ENCODE peak calls at places on chromosomes 4 and X, in seven cellular contexts. One of them, this sample, is unnamed.
A peak's percentile ranks its signal among the peaks of the same experiment; 100 is the strongest.

GRCh38 chr4:115332078-115332477 is 218.7 kb upstream of the NDST4 start:
- DNase-seq in fibroblast of lung: no peak
- DNase-seq in GM12891: no peak
- DNase-seq in HTR-8/SVneo: no peak
- DNase-seq in HS-27A: no peak
- DNase-seq in GM10248: no peak
- DNase-seq in upper lobe of left lung: no peak
- DNase-seq in this sample: no peak

GRCh38 chr4:3729188-3729884 is 36.8 kb upstream of the ADRA2C start:
- DNase-seq in HS-27A: no peak
- DNase-seq in HTR-8/SVneo: peak; percentile 35
- DNase-seq in upper lobe of left lung: no peak
- DNase-seq in fibroblast of lung: peak; percentile 17
- DNase-seq in GM12891: no peak
- DNase-seq in GM10248: no peak
- DNase-seq in this sample: no peak

GRCh38 chr4:8703857-8704495 is 111.4 kb downstream of the CPZ start:
- DNase-seq in GM12891: no peak
- DNase-seq in upper lobe of left lung: no peak
- DNase-seq in GM10248: no peak
- DNase-seq in fibroblast of lung: no peak
- DNase-seq in HTR-8/SVneo: no peak
- DNase-seq in HS-27A: no peak
- DNase-seq in this sample: no peak

GRCh38 chrX:108699368-108699767 is 37.0 kb downstream of the IRS4 start:
- DNase-seq in HTR-8/SVneo: peak; percentile 0
- DNase-seq in upper lobe of left lung: no peak
- DNase-seq in GM12891: no peak
- DNase-seq in GM10248: peak; percentile 2
- DNase-seq in HS-27A: no peak
- DNase-seq in fibroblast of lung: peak; percentile 12
- DNase-seq in this sample: no peak

GRCh38 chrX:45758319-45758718 is 557.6 kb upstream of the DIPK2B start:
- DNase-seq in HTR-8/SVneo: peak; percentile 5
- DNase-seq in GM12891: no peak
- DNase-seq in GM10248: no peak
- DNase-seq in HS-27A: peak; percentile 59
- DNase-seq in upper lobe of left lung: no peak
- DNase-seq in fibroblast of lung: peak; percentile 96
- DNase-seq in this sample: no peak

GRCh38 chr4:138751290-138751689 is 264.3 kb upstream of the NOCT start:
- DNase-seq in GM12891: no peak
- DNase-seq in fibroblast of lung: no peak
- DNase-seq in upper lobe of left lung: no peak
- DNase-seq in HTR-8/SVneo: no peak
- DNase-seq in HS-27A: no peak
- DNase-seq in GM10248: no peak
- DNase-seq in this sample: no peak

GRCh38 chr4:38856524-38857337 is at the start of gene TLR6:
- DNase-seq in fibroblast of lung: peak; percentile 48
- DNase-seq in GM12891: no peak
- DNase-seq in GM10248: peak; percentile 47
- DNase-seq in HS-27A: no peak
- DNase-seq in HTR-8/SVneo: peak; percentile 48
- DNase-seq in upper lobe of left lung: no peak
- DNase-seq in this sample: no peak

GRCh38 chr4:154018659-154019058 is 229.8 kb upstream of the SFRP2 start:
- DNase-seq in GM12891: no peak
- DNase-seq in HTR-8/SVneo: no peak
- DNase-seq in fibroblast of lung: no peak
- DNase-seq in GM10248: no peak
- DNase-seq in HS-27A: no peak
- DNase-seq in upper lobe of left lung: no peak
- DNase-seq in this sample: no peak

GRCh38 chr4:138485498-138485897 is 243.3 kb upstream of the SLC7A11 start:
- DNase-seq in upper lobe of left lung: no peak
- DNase-seq in fibroblast of lung: no peak
- DNase-seq in GM10248: no peak
- DNase-seq in GM12891: no peak
- DNase-seq in HS-27A: no peak
- DNase-seq in HTR-8/SVneo: no peak
- DNase-seq in this sample: no peak

GRCh38 chr4:20395160-20395773 is 143.6 kb downstream of the SLIT2 start:
- DNase-seq in HTR-8/SVneo: peak; percentile 3
- DNase-seq in HS-27A: peak; percentile 8
- DNase-seq in fibroblast of lung: peak; percentile 14
- DNase-seq in GM10248: peak; percentile 7
- DNase-seq in GM12891: no peak
- DNase-seq in upper lobe of left lung: no peak
- DNase-seq in this sample: peak; percentile 6

GRCh38 chrX:126701380-126701779 is 118.1 kb upstream of the PRR32 start:
- DNase-seq in HS-27A: no peak
- DNase-seq in GM10248: no peak
- DNase-seq in upper lobe of left lung: no peak
- DNase-seq in HTR-8/SVneo: no peak
- DNase-seq in GM12891: no peak
- DNase-seq in fibroblast of lung: no peak
- DNase-seq in this sample: no peak

GRCh38 chr4:107747748-107748486 is 27.9 kb upstream of the PAPSS1 start:
- DNase-seq in GM12891: no peak
- DNase-seq in upper lobe of left lung: no peak
- DNase-seq in HS-27A: no peak
- DNase-seq in fibroblast of lung: no peak
- DNase-seq in GM10248: no peak
- DNase-seq in HTR-8/SVneo: no peak
- DNase-seq in this sample: no peak

GRCh38 chr4:8618961-8619720 is 26.6 kb downstream of the CPZ start:
- DNase-seq in GM10248: no peak
- DNase-seq in upper lobe of left lung: no peak
- DNase-seq in fibroblast of lung: no peak
- DNase-seq in HS-27A: no peak
- DNase-seq in HTR-8/SVneo: no peak
- DNase-seq in GM12891: no peak
- DNase-seq in this sample: no peak

GRCh38 chr4:180101348-180102083 is 2141.7 kb upstream of the TENM3 start:
- DNase-seq in GM10248: no peak
- DNase-seq in fibroblast of lung: no peak
- DNase-seq in HTR-8/SVneo: no peak
- DNase-seq in HS-27A: no peak
- DNase-seq in GM12891: no peak
- DNase-seq in upper lobe of left lung: peak; percentile 52
- DNase-seq in this sample: no peak

GRCh38 chr4:95267081-95267480 is 281.7 kb downstream of the UNC5C start:
- DNase-seq in HS-27A: peak; percentile 27
- DNase-seq in upper lobe of left lung: no peak
- DNase-seq in GM10248: no peak
- DNase-seq in fibroblast of lung: peak; percentile 80
- DNase-seq in GM12891: no peak
- DNase-seq in HTR-8/SVneo: peak; percentile 24
- DNase-seq in this sample: no peak

GRCh38 chr4:184846531-184846930 is 20.8 kb upstream of the ACSL1 start:
- DNase-seq in GM12891: no peak
- DNase-seq in upper lobe of left lung: no peak
- DNase-seq in GM10248: no peak
- DNase-seq in HTR-8/SVneo: no peak
- DNase-seq in fibroblast of lung: no peak
- DNase-seq in HS-27A: no peak
- DNase-seq in this sample: no peak

GRCh38 chr4:30920043-30920442 is 199.9 kb downstream of the PCDH7 start:
- DNase-seq in HS-27A: no peak
- DNase-seq in upper lobe of left lung: no peak
- DNase-seq in fibroblast of lung: no peak
- DNase-seq in GM10248: no peak
- DNase-seq in GM12891: no peak
- DNase-seq in HTR-8/SVneo: no peak
- DNase-seq in this sample: no peak

GRCh38 chr4:185421366-185422124 is 4.2 kb downstream of the UFSP2 start:
- DNase-seq in fibroblast of lung: peak; percentile 90
- DNase-seq in GM12891: no peak
- DNase-seq in HTR-8/SVneo: no peak
- DNase-seq in GM10248: no peak
- DNase-seq in upper lobe of left lung: no peak
- DNase-seq in HS-27A: no peak
- DNase-seq in this sample: no peak

GRCh38 chrX:103002576-103002975 is 61.4 kb downstream of the BEX1 start:
- DNase-seq in HS-27A: no peak
- DNase-seq in fibroblast of lung: peak; percentile 54
- DNase-seq in GM12891: no peak
- DNase-seq in GM10248: no peak
- DNase-seq in upper lobe of left lung: no peak
- DNase-seq in HTR-8/SVneo: no peak
- DNase-seq in this sample: no peak

GRCh38 chrX:55716937-55717336 is 612 bp upstream of the RRAGB start:
- DNase-seq in fibroblast of lung: no peak
- DNase-seq in HTR-8/SVneo: no peak
- DNase-seq in upper lobe of left lung: no peak
- DNase-seq in GM12891: no peak
- DNase-seq in GM10248: no peak
- DNase-seq in HS-27A: no peak
- DNase-seq in this sample: no peak

GRCh38 chr4:185359767-185360446 is 35.8 kb downstream of the LRP2BP start:
- DNase-seq in HTR-8/SVneo: no peak
- DNase-seq in fibroblast of lung: peak; percentile 90
- DNase-seq in GM12891: no peak
- DNase-seq in upper lobe of left lung: no peak
- DNase-seq in HS-27A: no peak
- DNase-seq in GM10248: no peak
- DNase-seq in this sample: no peak

GRCh38 chr4:127174731-127175130 is 458.0 kb upstream of the INTU start:
- DNase-seq in GM10248: no peak
- DNase-seq in GM12891: no peak
- DNase-seq in HS-27A: no peak
- DNase-seq in fibroblast of lung: no peak
- DNase-seq in upper lobe of left lung: no peak
- DNase-seq in HTR-8/SVneo: no peak
- DNase-seq in this sample: no peak

GRCh38 chr4:29047341-29048041 is 1672.7 kb upstream of the PCDH7 start:
- DNase-seq in GM12891: no peak
- DNase-seq in HTR-8/SVneo: no peak
- DNase-seq in HS-27A: no peak
- DNase-seq in fibroblast of lung: no peak
- DNase-seq in GM10248: no peak
- DNase-seq in upper lobe of left lung: peak; percentile 67
- DNase-seq in this sample: no peak

GRCh38 chr4:59945716-59946115 is 1254.4 kb upstream of the ADGRL3 start:
- DNase-seq in fibroblast of lung: no peak
- DNase-seq in GM10248: no peak
- DNase-seq in HS-27A: no peak
- DNase-seq in upper lobe of left lung: no peak
- DNase-seq in HTR-8/SVneo: no peak
- DNase-seq in GM12891: no peak
- DNase-seq in this sample: no peak

GRCh38 chrX:132488092-132488749 is 617 bp downstream of the MBNL3 start:
- DNase-seq in upper lobe of left lung: no peak
- DNase-seq in HTR-8/SVneo: no peak
- DNase-seq in fibroblast of lung: peak; percentile 19
- DNase-seq in GM10248: no peak
- DNase-seq in HS-27A: no peak
- DNase-seq in GM12891: no peak
- DNase-seq in this sample: no peak

GRCh38 chr4:136484996-136485395 is 1047.3 kb downstream of the PCDH18 start:
- DNase-seq in HTR-8/SVneo: no peak
- DNase-seq in GM12891: no peak
- DNase-seq in fibroblast of lung: peak; percentile 34
- DNase-seq in HS-27A: no peak
- DNase-seq in GM10248: no peak
- DNase-seq in upper lobe of left lung: no peak
- DNase-seq in this sample: no peak

GRCh38 chr4:182699825-182700224 is 217.4 kb downstream of the DCTD start:
- DNase-seq in GM10248: no peak
- DNase-seq in fibroblast of lung: no peak
- DNase-seq in upper lobe of left lung: no peak
- DNase-seq in HS-27A: no peak
- DNase-seq in HTR-8/SVneo: no peak
- DNase-seq in GM12891: no peak
- DNase-seq in this sample: no peak

GRCh38 chrX:153301746-153302145 is 19.8 kb downstream of the PNMA6F start:
- DNase-seq in fibroblast of lung: no peak
- DNase-seq in GM10248: no peak
- DNase-seq in HTR-8/SVneo: no peak
- DNase-seq in HS-27A: no peak
- DNase-seq in GM12891: no peak
- DNase-seq in upper lobe of left lung: no peak
- DNase-seq in this sample: no peak

GRCh38 chr4:147157860-147158701 is 212.4 kb upstream of the TTC29 start:
- DNase-seq in HTR-8/SVneo: peak; percentile 18
- DNase-seq in upper lobe of left lung: peak; percentile 82
- DNase-seq in HS-27A: no peak
- DNase-seq in GM10248: no peak
- DNase-seq in GM12891: no peak
- DNase-seq in fibroblast of lung: peak; percentile 39
- DNase-seq in this sample: peak; percentile 14

GRCh38 chr4:53702334-53703266 is 111.3 kb upstream of the LNX1 start:
- DNase-seq in fibroblast of lung: peak; percentile 86
- DNase-seq in GM12891: peak; percentile 19
- DNase-seq in GM10248: peak; percentile 47
- DNase-seq in upper lobe of left lung: peak; percentile 88
- DNase-seq in HS-27A: peak; percentile 79
- DNase-seq in HTR-8/SVneo: peak; percentile 26
- DNase-seq in this sample: peak; percentile 13

GRCh38 chr4:136743238-136743637 is 789.1 kb downstream of the PCDH18 start:
- DNase-seq in GM12891: no peak
- DNase-seq in upper lobe of left lung: no peak
- DNase-seq in fibroblast of lung: no peak
- DNase-seq in GM10248: no peak
- DNase-seq in HTR-8/SVneo: no peak
- DNase-seq in HS-27A: no peak
- DNase-seq in this sample: no peak

GRCh38 chr4:7267829-7268228 is 75.5 kb downstream of the SORCS2 start:
- DNase-seq in HTR-8/SVneo: no peak
- DNase-seq in HS-27A: no peak
- DNase-seq in GM12891: no peak
- DNase-seq in fibroblast of lung: no peak
- DNase-seq in GM10248: no peak
- DNase-seq in upper lobe of left lung: no peak
- DNase-seq in this sample: no peak

GRCh38 chrX:109714340-109714958 is 18.6 kb downstream of the ACSL4 start:
- DNase-seq in HS-27A: peak; percentile 38
- DNase-seq in upper lobe of left lung: no peak
- DNase-seq in GM10248: no peak
- DNase-seq in fibroblast of lung: peak; percentile 87
- DNase-seq in HTR-8/SVneo: no peak
- DNase-seq in GM12891: no peak
- DNase-seq in this sample: no peak

GRCh38 chr4:40264995-40265909 is 68.4 kb downstream of the RHOH start:
- DNase-seq in fibroblast of lung: peak; percentile 66
- DNase-seq in HS-27A: no peak
- DNase-seq in upper lobe of left lung: no peak
- DNase-seq in HTR-8/SVneo: no peak
- DNase-seq in GM12891: no peak
- DNase-seq in GM10248: no peak
- DNase-seq in this sample: no peak

GRCh38 chr4:165393704-165394103 is 14.9 kb downstream of the CPE start:
- DNase-seq in upper lobe of left lung: no peak
- DNase-seq in HTR-8/SVneo: no peak
- DNase-seq in HS-27A: no peak
- DNase-seq in GM10248: no peak
- DNase-seq in GM12891: no peak
- DNase-seq in fibroblast of lung: peak; percentile 17
- DNase-seq in this sample: no peak

GRCh38 chr4:11230888-11231287 is 197.8 kb downstream of the HS3ST1 start:
- DNase-seq in GM12891: no peak
- DNase-seq in GM10248: no peak
- DNase-seq in HS-27A: no peak
- DNase-seq in upper lobe of left lung: no peak
- DNase-seq in fibroblast of lung: no peak
- DNase-seq in HTR-8/SVneo: no peak
- DNase-seq in this sample: no peak

GRCh38 chr4:101527186-101527585 is 179.9 kb upstream of the PPP3CA start:
- DNase-seq in upper lobe of left lung: no peak
- DNase-seq in GM10248: peak; percentile 42
- DNase-seq in HS-27A: no peak
- DNase-seq in GM12891: peak; percentile 8
- DNase-seq in fibroblast of lung: peak; percentile 14
- DNase-seq in HTR-8/SVneo: no peak
- DNase-seq in this sample: no peak